ENCODE peak calls at places on chromosomes 16 and 17, in eight cellular contexts. One of them, this sample, is unnamed.

GRCh38 chr16:25007284-25007984 is 7.7 kb downstream of the ARHGAP17 start:
- DNase-seq in astrocyte: peak; percentile 92
- DNase-seq in AG10803: peak; percentile 72
- DNase-seq in CD4-positive, alpha-beta T cell: no peak
- DNase-seq in RWPE1: no peak
- DNase-seq in K562: no peak
- DNase-seq in heart right ventricle: no peak
- DNase-seq in fibroblast of lung: peak; percentile 93
- DNase-seq in this sample: peak; percentile 62

GRCh38 chr17:7356072-7356549 is 1.2 kb downstream of the TMEM95 start:
- DNase-seq in AG10803: peak; percentile 56
- DNase-seq in heart right ventricle: peak; percentile 84
- DNase-seq in RWPE1: peak; percentile 50
- DNase-seq in fibroblast of lung: peak; percentile 52
- DNase-seq in astrocyte: peak; percentile 24
- DNase-seq in K562: peak; percentile 86
- DNase-seq in CD4-positive, alpha-beta T cell: peak; percentile 77
- DNase-seq in this sample: peak; percentile 32

GRCh38 chr17:57943645-57944044 is 11.6 kb downstream of the CUEDC1 start:
- DNase-seq in heart right ventricle: no peak
- DNase-seq in CD4-positive, alpha-beta T cell: no peak
- DNase-seq in AG10803: peak; percentile 16
- DNase-seq in astrocyte: no peak
- DNase-seq in RWPE1: no peak
- DNase-seq in fibroblast of lung: no peak
- DNase-seq in K562: no peak
- DNase-seq in this sample: no peak

GRCh38 chr17:38912221-38912813 is 13.1 kb upstream of the LASP1NB start:
- DNase-seq in CD4-positive, alpha-beta T cell: no peak
- DNase-seq in RWPE1: no peak
- DNase-seq in astrocyte: no peak
- DNase-seq in K562: no peak
- DNase-seq in heart right ventricle: peak; percentile 74
- DNase-seq in AG10803: peak; percentile 54
- DNase-seq in fibroblast of lung: no peak
- DNase-seq in this sample: no peak

GRCh38 chr17:73910216-73910615 is 266.0 kb upstream of the SDK2 start:
- DNase-seq in astrocyte: no peak
- DNase-seq in RWPE1: no peak
- DNase-seq in AG10803: no peak
- DNase-seq in heart right ventricle: no peak
- DNase-seq in CD4-positive, alpha-beta T cell: no peak
- DNase-seq in K562: no peak
- DNase-seq in fibroblast of lung: no peak
- DNase-seq in this sample: no peak

GRCh38 chr16:81431554-81432353 is 12.9 kb upstream of the CMIP start:
- DNase-seq in CD4-positive, alpha-beta T cell: no peak
- DNase-seq in heart right ventricle: no peak
- DNase-seq in fibroblast of lung: peak; percentile 85
- DNase-seq in AG10803: peak; percentile 83
- DNase-seq in astrocyte: peak; percentile 78
- DNase-seq in RWPE1: no peak
- DNase-seq in K562: peak; percentile 38
- DNase-seq in this sample: peak; percentile 89

GRCh38 chr16:67673712-67674580 is 7.3 kb downstream of the C16orf86 start:
- DNase-seq in fibroblast of lung: no peak
- DNase-seq in RWPE1: no peak
- DNase-seq in CD4-positive, alpha-beta T cell: no peak
- DNase-seq in AG10803: no peak
- DNase-seq in heart right ventricle: peak; percentile 76
- DNase-seq in K562: no peak
- DNase-seq in astrocyte: no peak
- DNase-seq in this sample: no peak

GRCh38 chr17:49694847-49695697 is 12.7 kb downstream of the SLC35B1 start:
- DNase-seq in heart right ventricle: peak; percentile 54
- DNase-seq in K562: peak; percentile 59
- DNase-seq in AG10803: peak; percentile 16
- DNase-seq in CD4-positive, alpha-beta T cell: peak; percentile 67
- DNase-seq in astrocyte: no peak
- DNase-seq in fibroblast of lung: no peak
- DNase-seq in RWPE1: peak; percentile 56
- DNase-seq in this sample: no peak

GRCh38 chr17:27481327-27481726 is 25.1 kb downstream of the KSR1 start:
- DNase-seq in K562: no peak
- DNase-seq in AG10803: no peak
- DNase-seq in CD4-positive, alpha-beta T cell: peak; percentile 21
- DNase-seq in astrocyte: no peak
- DNase-seq in heart right ventricle: no peak
- DNase-seq in RWPE1: no peak
- DNase-seq in fibroblast of lung: no peak
- DNase-seq in this sample: no peak

GRCh38 chr17:45311762-45312476 is 4.9 kb downstream of the MAP3K14 start:
- DNase-seq in AG10803: peak; percentile 49
- DNase-seq in astrocyte: peak; percentile 69
- DNase-seq in K562: peak; percentile 43
- DNase-seq in RWPE1: peak; percentile 84
- DNase-seq in heart right ventricle: peak; percentile 55
- DNase-seq in CD4-positive, alpha-beta T cell: peak; percentile 52
- DNase-seq in fibroblast of lung: peak; percentile 77
- DNase-seq in this sample: peak; percentile 63

GRCh38 chr16:84279871-84280270 is 14.8 kb upstream of the WFDC1 start:
- DNase-seq in heart right ventricle: no peak
- DNase-seq in fibroblast of lung: no peak
- DNase-seq in AG10803: no peak
- DNase-seq in RWPE1: no peak
- DNase-seq in CD4-positive, alpha-beta T cell: no peak
- DNase-seq in astrocyte: no peak
- DNase-seq in K562: no peak
- DNase-seq in this sample: no peak

GRCh38 chr16:84275562-84276151 is 19.0 kb upstream of the WFDC1 start:
- DNase-seq in CD4-positive, alpha-beta T cell: no peak
- DNase-seq in RWPE1: no peak
- DNase-seq in AG10803: no peak
- DNase-seq in heart right ventricle: no peak
- DNase-seq in astrocyte: no peak
- DNase-seq in fibroblast of lung: no peak
- DNase-seq in K562: no peak
- DNase-seq in this sample: no peak

GRCh38 chr16:84278333-84278732 is 16.3 kb upstream of the WFDC1 start:
- DNase-seq in K562: no peak
- DNase-seq in fibroblast of lung: no peak
- DNase-seq in RWPE1: no peak
- DNase-seq in CD4-positive, alpha-beta T cell: no peak
- DNase-seq in astrocyte: no peak
- DNase-seq in heart right ventricle: no peak
- DNase-seq in AG10803: no peak
- DNase-seq in this sample: no peak

GRCh38 chr16:84278968-84279367 is 15.7 kb upstream of the WFDC1 start:
- DNase-seq in CD4-positive, alpha-beta T cell: no peak
- DNase-seq in fibroblast of lung: no peak
- DNase-seq in astrocyte: no peak
- DNase-seq in heart right ventricle: no peak
- DNase-seq in RWPE1: no peak
- DNase-seq in K562: no peak
- DNase-seq in AG10803: no peak
- DNase-seq in this sample: no peak

GRCh38 chr16:84277244-84277823 is 17.3 kb upstream of the WFDC1 start:
- DNase-seq in astrocyte: peak; percentile 18
- DNase-seq in CD4-positive, alpha-beta T cell: peak; percentile 64
- DNase-seq in K562: peak; percentile 79
- DNase-seq in heart right ventricle: peak; percentile 76
- DNase-seq in fibroblast of lung: peak; percentile 25
- DNase-seq in AG10803: peak; percentile 36
- DNase-seq in RWPE1: peak; percentile 44
- DNase-seq in this sample: peak; percentile 38
- TF ChIP-seq CTCF in astrocyte: peak; percentile 73
- TF ChIP-seq CTCF in CD4-positive, alpha-beta T cell: peak; percentile 92
- TF ChIP-seq CTCF in K562: peak; percentile 94
- TF ChIP-seq CTCF in heart right ventricle: peak; percentile 89
- TF ChIP-seq CTCF in fibroblast of lung: peak; percentile 86
- TF ChIP-seq CTCF in AG10803: peak; percentile 89
- TF ChIP-seq CTCF in RWPE1: peak; percentile 75
- TF ChIP-seq CTCF in this sample: peak; percentile 93

GRCh38 chr17:79008666-79009387 is 737 bp downstream of the CANT1 start:
- DNase-seq in AG10803: no peak
- DNase-seq in astrocyte: no peak
- DNase-seq in K562: no peak
- DNase-seq in CD4-positive, alpha-beta T cell: no peak
- DNase-seq in fibroblast of lung: no peak
- DNase-seq in heart right ventricle: no peak
- DNase-seq in RWPE1: no peak
- DNase-seq in this sample: no peak
- TF ChIP-seq CTCF in AG10803: no peak
- TF ChIP-seq CTCF in astrocyte: no peak
- TF ChIP-seq CTCF in K562: no peak
- TF ChIP-seq CTCF in CD4-positive, alpha-beta T cell: no peak
- TF ChIP-seq CTCF in fibroblast of lung: no peak
- TF ChIP-seq CTCF in heart right ventricle: no peak
- TF ChIP-seq CTCF in RWPE1: no peak
- TF ChIP-seq CTCF in this sample: no peak

DNA sequence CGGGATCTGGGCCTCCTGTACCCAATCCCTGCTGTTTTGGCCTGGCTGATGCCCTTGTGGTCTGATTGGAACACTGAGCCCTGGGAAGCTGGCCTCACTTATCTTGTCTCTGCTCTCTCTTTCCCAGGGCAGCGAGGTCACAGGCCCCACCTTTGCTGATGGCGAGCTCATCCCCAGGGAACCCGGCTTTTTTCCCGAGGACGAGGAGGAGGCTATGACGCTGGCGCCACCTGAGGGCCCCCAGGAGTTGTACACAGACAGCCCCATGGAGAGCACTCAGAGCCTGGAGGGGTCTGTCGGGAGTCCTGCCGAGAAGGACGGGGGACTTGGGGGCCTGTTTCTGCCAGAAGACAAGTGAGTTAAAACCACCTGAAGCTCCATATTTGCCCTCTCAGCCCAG is 126.0 kb downstream of the RAB11FIP4 start:
- DNase-seq in K562: peak; percentile 58
- DNase-seq in CD4-positive, alpha-beta T cell: no peak
- DNase-seq in AG10803: no peak
- DNase-seq in heart right ventricle: no peak
- DNase-seq in astrocyte: no peak
- DNase-seq in fibroblast of lung: no peak
- DNase-seq in RWPE1: peak; percentile 30
- DNase-seq in this sample: no peak
- TF ChIP-seq CTCF in K562: peak; percentile 73
- TF ChIP-seq CTCF in CD4-positive, alpha-beta T cell: no peak
- TF ChIP-seq CTCF in AG10803: peak; percentile 19
- TF ChIP-seq CTCF in heart right ventricle: peak; percentile 30
- TF ChIP-seq CTCF in astrocyte: no peak
- TF ChIP-seq CTCF in fibroblast of lung: peak; percentile 12
- TF ChIP-seq CTCF in RWPE1: peak; percentile 30
- TF ChIP-seq CTCF in this sample: peak; percentile 45

DNA sequence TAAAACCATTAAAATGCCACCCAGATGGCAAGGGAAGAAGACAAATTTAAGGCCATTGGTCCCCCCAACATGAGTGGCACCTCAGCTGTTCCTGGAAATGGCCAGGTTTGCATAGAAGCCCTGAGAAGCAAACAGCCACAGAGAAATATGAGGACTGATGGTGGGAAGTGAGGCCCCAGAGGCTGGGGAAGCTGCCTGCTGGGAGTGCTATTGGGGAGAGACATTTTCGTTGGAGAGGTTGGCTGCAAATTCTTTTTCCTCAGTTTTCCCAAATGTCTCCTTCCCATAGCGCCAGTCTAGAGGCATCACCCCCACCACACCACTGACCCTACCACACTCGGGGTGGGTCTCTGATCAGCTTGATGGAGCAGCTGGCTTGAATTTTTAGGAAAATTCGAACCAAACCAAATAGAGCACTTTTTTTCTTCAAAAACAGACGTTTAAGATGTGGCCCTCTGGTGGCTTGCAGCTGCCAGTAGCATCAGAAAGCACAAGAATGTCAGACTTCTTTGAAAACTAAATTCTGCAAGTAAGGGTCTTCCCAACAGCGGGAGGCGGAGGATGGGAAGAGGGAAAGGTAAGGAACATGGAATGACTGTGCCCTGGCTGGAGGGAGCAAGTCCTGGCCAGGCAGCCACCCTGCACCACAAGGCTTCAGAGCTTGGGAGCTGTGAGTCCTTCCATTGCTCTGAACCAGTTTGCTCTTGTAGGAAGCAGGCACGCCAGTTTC is 13.2 kb upstream of the SLC12A3 start:
- DNase-seq in astrocyte: no peak
- DNase-seq in fibroblast of lung: peak; percentile 30
- DNase-seq in heart right ventricle: no peak
- DNase-seq in RWPE1: no peak
- DNase-seq in K562: peak; percentile 20
- DNase-seq in AG10803: peak; percentile 43
- DNase-seq in CD4-positive, alpha-beta T cell: no peak
- DNase-seq in this sample: no peak
- TF ChIP-seq CTCF in astrocyte: peak; percentile 58
- TF ChIP-seq CTCF in fibroblast of lung: peak; percentile 47
- TF ChIP-seq CTCF in heart right ventricle: no peak
- TF ChIP-seq CTCF in RWPE1: no peak
- TF ChIP-seq CTCF in K562: peak; percentile 62
- TF ChIP-seq CTCF in AG10803: peak; percentile 70
- TF ChIP-seq CTCF in CD4-positive, alpha-beta T cell: no peak
- TF ChIP-seq CTCF in this sample: peak; percentile 79

DNA sequence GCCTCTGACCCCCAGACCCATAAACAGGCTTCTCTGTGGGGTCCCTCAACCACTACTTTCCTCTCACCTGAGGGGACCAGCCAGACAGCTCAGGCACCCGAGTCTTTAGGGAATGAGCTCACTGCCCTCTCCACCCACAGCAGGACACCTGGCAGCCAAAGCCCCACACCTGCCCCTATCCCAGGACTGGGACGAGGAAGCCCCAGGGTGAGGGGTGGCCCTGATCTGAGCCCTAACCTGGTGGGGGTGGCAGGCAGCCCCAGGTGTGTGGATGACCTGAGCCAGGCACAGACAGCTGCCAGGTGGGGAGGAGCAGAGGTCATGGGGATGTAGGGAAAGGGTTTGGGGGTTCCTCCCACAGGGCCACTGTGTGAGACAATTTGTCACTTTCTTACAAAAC is 1.7 kb upstream of the TEX19 start:
- DNase-seq in fibroblast of lung: no peak
- DNase-seq in K562: no peak
- DNase-seq in CD4-positive, alpha-beta T cell: no peak
- DNase-seq in AG10803: no peak
- DNase-seq in heart right ventricle: no peak
- DNase-seq in astrocyte: no peak
- DNase-seq in RWPE1: no peak
- DNase-seq in this sample: no peak
- TF ChIP-seq CTCF in fibroblast of lung: no peak
- TF ChIP-seq CTCF in K562: no peak
- TF ChIP-seq CTCF in CD4-positive, alpha-beta T cell: no peak
- TF ChIP-seq CTCF in AG10803: no peak
- TF ChIP-seq CTCF in heart right ventricle: no peak
- TF ChIP-seq CTCF in astrocyte: no peak
- TF ChIP-seq CTCF in RWPE1: no peak
- TF ChIP-seq CTCF in this sample: no peak

GRCh38 chr16:17474572-17474971 is 3.8 kb upstream of the XYLT1 start:
- DNase-seq in astrocyte: no peak
- DNase-seq in RWPE1: no peak
- DNase-seq in fibroblast of lung: no peak
- DNase-seq in K562: no peak
- DNase-seq in AG10803: no peak
- DNase-seq in heart right ventricle: no peak
- DNase-seq in CD4-positive, alpha-beta T cell: no peak
- DNase-seq in this sample: no peak
- TF ChIP-seq CTCF in astrocyte: no peak
- TF ChIP-seq CTCF in RWPE1: no peak
- TF ChIP-seq CTCF in fibroblast of lung: no peak
- TF ChIP-seq CTCF in K562: no peak
- TF ChIP-seq CTCF in AG10803: no peak
- TF ChIP-seq CTCF in heart right ventricle: no peak
- TF ChIP-seq CTCF in CD4-positive, alpha-beta T cell: no peak
- TF ChIP-seq CTCF in this sample: peak; percentile 22